ENCODE peak calls at places on chromosomes 7 and 10, in eight cellular contexts. One of them, this sample, is unnamed. For H3K4me1 and H3K36me3, the result is how much of the 10 kb centered on the place peaks cover.

GRCh38 chr7:91342402-91342801 is 78.2 kb downstream of the FZD1 start:
- DNase-seq in endodermal cell: no peak
- DNase-seq in IMR-90: no peak
- DNase-seq in CD4-positive, CD25-positive, alpha-beta regulatory T cell: no peak
- DNase-seq in MM.1S: no peak
- DNase-seq in mesenchymal stem cell: no peak
- DNase-seq in body of pancreas: no peak
- DNase-seq in adrenal gland: no peak
- DNase-seq in this sample: no peak

GRCh38 chr10:72073677-72074412 is 14.5 kb downstream of the SPOCK2 start:
- DNase-seq in endodermal cell: no peak
- DNase-seq in IMR-90: no peak
- DNase-seq in CD4-positive, CD25-positive, alpha-beta regulatory T cell: no peak
- DNase-seq in MM.1S: no peak
- DNase-seq in mesenchymal stem cell: no peak
- DNase-seq in body of pancreas: no peak
- DNase-seq in adrenal gland: no peak
- DNase-seq in this sample: no peak

GRCh38 chr10:24303522-24304310 is 94.8 kb downstream of the KIAA1217 start:
- DNase-seq in endodermal cell: no peak
- DNase-seq in IMR-90: peak
- DNase-seq in CD4-positive, CD25-positive, alpha-beta regulatory T cell: no peak
- DNase-seq in MM.1S: no peak
- DNase-seq in mesenchymal stem cell: no peak
- DNase-seq in body of pancreas: no peak
- DNase-seq in adrenal gland: no peak
- DNase-seq in this sample: no peak

GRCh38 chr7:23458044-23458443 is 12.2 kb downstream of the IGF2BP3 start:
- DNase-seq in endodermal cell: no peak
- DNase-seq in IMR-90: no peak
- DNase-seq in CD4-positive, CD25-positive, alpha-beta regulatory T cell: no peak
- DNase-seq in MM.1S: no peak
- DNase-seq in mesenchymal stem cell: no peak
- DNase-seq in body of pancreas: no peak
- DNase-seq in adrenal gland: no peak
- DNase-seq in this sample: no peak

GRCh38 chr10:46235705-46236536 is 50.9 kb upstream of the ANTXRL start:
- DNase-seq in endodermal cell: peak
- DNase-seq in IMR-90: no peak
- DNase-seq in CD4-positive, CD25-positive, alpha-beta regulatory T cell: no peak
- DNase-seq in MM.1S: no peak
- DNase-seq in mesenchymal stem cell: no peak
- DNase-seq in body of pancreas: no peak
- DNase-seq in adrenal gland: no peak
- DNase-seq in this sample: no peak

GRCh38 chr10:77844713-77845454 is 81.7 kb downstream of the DLG5 start:
- DNase-seq in endodermal cell: no peak
- DNase-seq in IMR-90: peak
- DNase-seq in CD4-positive, CD25-positive, alpha-beta regulatory T cell: no peak
- DNase-seq in MM.1S: no peak
- DNase-seq in mesenchymal stem cell: peak
- DNase-seq in body of pancreas: no peak
- DNase-seq in adrenal gland: peak
- DNase-seq in this sample: no peak

GRCh38 chr7:35530124-35531109 is 164.5 kb downstream of the HERPUD2 start:
- DNase-seq in endodermal cell: no peak
- DNase-seq in IMR-90: no peak
- DNase-seq in CD4-positive, CD25-positive, alpha-beta regulatory T cell: no peak
- DNase-seq in MM.1S: no peak
- DNase-seq in mesenchymal stem cell: no peak
- DNase-seq in body of pancreas: no peak
- DNase-seq in adrenal gland: no peak
- DNase-seq in this sample: no peak

GRCh38 chr10:48767752-48768450 is 83.2 kb downstream of the WDFY4 start:
- DNase-seq in endodermal cell: peak
- DNase-seq in IMR-90: no peak
- DNase-seq in CD4-positive, CD25-positive, alpha-beta regulatory T cell: no peak
- DNase-seq in MM.1S: no peak
- DNase-seq in mesenchymal stem cell: no peak
- DNase-seq in body of pancreas: no peak
- DNase-seq in adrenal gland: no peak
- DNase-seq in this sample: no peak

GRCh38 chr7:149670288-149670687 is 103.1 kb downstream of the ZNF467 start:
- DNase-seq in endodermal cell: no peak
- DNase-seq in IMR-90: peak
- DNase-seq in CD4-positive, CD25-positive, alpha-beta regulatory T cell: no peak
- DNase-seq in MM.1S: no peak
- DNase-seq in mesenchymal stem cell: peak
- DNase-seq in body of pancreas: no peak
- DNase-seq in adrenal gland: peak
- DNase-seq in this sample: no peak

GRCh38 chr10:52523696-52524095 is 209.6 kb downstream of the DKK1 start:
- DNase-seq in endodermal cell: no peak
- DNase-seq in IMR-90: no peak
- DNase-seq in CD4-positive, CD25-positive, alpha-beta regulatory T cell: no peak
- DNase-seq in MM.1S: no peak
- DNase-seq in mesenchymal stem cell: no peak
- DNase-seq in body of pancreas: no peak
- DNase-seq in adrenal gland: no peak
- DNase-seq in this sample: no peak

GRCh38 chr7:25632616-25633015 is 404.3 kb upstream of the NPVF start:
- DNase-seq in endodermal cell: no peak
- DNase-seq in IMR-90: no peak
- DNase-seq in CD4-positive, CD25-positive, alpha-beta regulatory T cell: no peak
- DNase-seq in MM.1S: no peak
- DNase-seq in mesenchymal stem cell: no peak
- DNase-seq in body of pancreas: no peak
- DNase-seq in adrenal gland: no peak
- DNase-seq in this sample: no peak

GRCh38 chr10:49652416-49653385 is 26.8 kb upstream of the C10orf53 start:
- DNase-seq in endodermal cell: peak
- DNase-seq in IMR-90: no peak
- DNase-seq in CD4-positive, CD25-positive, alpha-beta regulatory T cell: no peak
- DNase-seq in MM.1S: no peak
- DNase-seq in mesenchymal stem cell: no peak
- DNase-seq in body of pancreas: no peak
- DNase-seq in adrenal gland: no peak
- DNase-seq in this sample: no peak

DNA sequence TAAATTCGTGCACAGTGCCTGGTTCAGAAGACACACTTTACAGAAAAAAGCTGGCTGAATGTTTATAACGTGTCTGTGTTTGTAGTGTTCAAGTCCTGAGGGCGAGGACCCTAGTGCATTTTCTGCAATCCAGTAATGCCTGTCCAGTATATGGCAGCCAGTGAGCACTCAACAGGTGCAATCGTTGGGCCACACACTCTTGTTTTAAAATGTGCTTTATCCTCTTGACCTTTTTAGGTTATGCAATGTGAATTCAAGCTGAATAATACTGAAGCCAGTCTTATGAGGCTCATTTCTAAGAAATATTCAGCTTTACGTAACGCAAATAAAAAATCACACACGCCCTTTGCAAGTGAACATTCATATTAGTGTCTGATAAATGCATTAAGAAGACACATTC is 775 bp upstream of the MTURN start:
- DNase-seq in endodermal cell: no peak
- DNase-seq in IMR-90: no peak
- DNase-seq in CD4-positive, CD25-positive, alpha-beta regulatory T cell: no peak
- DNase-seq in MM.1S: no peak
- DNase-seq in mesenchymal stem cell: no peak
- DNase-seq in body of pancreas: no peak
- DNase-seq in adrenal gland: no peak
- DNase-seq in this sample: no peak
- H3K4me3 ChIP-seq in endodermal cell: peak
- H3K4me3 ChIP-seq in IMR-90: peak
- H3K4me3 ChIP-seq in CD4-positive, CD25-positive, alpha-beta regulatory T cell: peak
- H3K4me3 ChIP-seq in MM.1S: peak
- H3K4me3 ChIP-seq in mesenchymal stem cell: peak
- H3K4me3 ChIP-seq in body of pancreas: no peak
- H3K4me3 ChIP-seq in adrenal gland: peak
- H3K4me3 ChIP-seq in this sample: peak

GRCh38 chr7:122143376-122143750 is 686 bp downstream of the AASS start:
- DNase-seq in endodermal cell: peak
- DNase-seq in IMR-90: peak
- DNase-seq in CD4-positive, CD25-positive, alpha-beta regulatory T cell: peak
- DNase-seq in MM.1S: peak
- DNase-seq in mesenchymal stem cell: peak
- DNase-seq in body of pancreas: peak
- DNase-seq in adrenal gland: peak
- DNase-seq in this sample: peak

GRCh38 chr7:122143751-122144711 is at the start of gene AASS:
- DNase-seq in endodermal cell: peak
- DNase-seq in IMR-90: peak
- DNase-seq in CD4-positive, CD25-positive, alpha-beta regulatory T cell: peak
- DNase-seq in MM.1S: peak
- DNase-seq in mesenchymal stem cell: peak
- DNase-seq in body of pancreas: peak
- DNase-seq in adrenal gland: peak
- DNase-seq in this sample: peak

GRCh38 chr7:122148878-122149277 is 4.8 kb upstream of the AASS start:
- DNase-seq in endodermal cell: no peak
- DNase-seq in IMR-90: no peak
- DNase-seq in CD4-positive, CD25-positive, alpha-beta regulatory T cell: no peak
- DNase-seq in MM.1S: no peak
- DNase-seq in mesenchymal stem cell: no peak
- DNase-seq in body of pancreas: no peak
- DNase-seq in adrenal gland: no peak
- DNase-seq in this sample: no peak

GRCh38 chr7:122148081-122148480 is 4.0 kb upstream of the AASS start:
- DNase-seq in endodermal cell: no peak
- DNase-seq in IMR-90: no peak
- DNase-seq in CD4-positive, CD25-positive, alpha-beta regulatory T cell: no peak
- DNase-seq in MM.1S: no peak
- DNase-seq in mesenchymal stem cell: no peak
- DNase-seq in body of pancreas: no peak
- DNase-seq in adrenal gland: no peak
- DNase-seq in this sample: no peak

DNA sequence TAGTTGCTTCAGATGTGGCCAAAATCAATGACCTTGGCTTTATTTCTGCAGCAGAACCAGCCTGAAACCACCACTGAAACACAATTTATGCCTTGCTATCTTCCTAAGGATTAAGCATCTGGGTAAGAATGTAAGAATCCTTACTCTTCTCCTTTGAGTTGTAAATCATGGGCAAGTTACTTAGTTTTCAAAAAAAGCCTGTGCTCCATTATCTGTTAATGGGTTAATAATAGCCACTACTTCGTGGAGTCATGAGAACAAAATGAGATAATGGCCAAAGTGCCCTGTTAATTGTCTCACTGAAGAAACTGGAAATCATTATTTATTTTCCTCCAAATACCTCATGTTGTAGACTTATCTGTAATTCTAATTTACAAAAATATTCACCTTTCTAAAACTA is 1.9 kb upstream of the AASS start:
- DNase-seq in endodermal cell: no peak
- DNase-seq in IMR-90: no peak
- DNase-seq in CD4-positive, CD25-positive, alpha-beta regulatory T cell: no peak
- DNase-seq in MM.1S: no peak
- DNase-seq in mesenchymal stem cell: no peak
- DNase-seq in body of pancreas: no peak
- DNase-seq in adrenal gland: no peak
- DNase-seq in this sample: no peak
- H3K4me1 ChIP-seq in endodermal cell: under half
- H3K4me1 ChIP-seq in IMR-90: under half
- H3K4me1 ChIP-seq in CD4-positive, CD25-positive, alpha-beta regulatory T cell: under half
- H3K4me1 ChIP-seq in MM.1S: under half
- H3K4me1 ChIP-seq in mesenchymal stem cell: under half
- H3K4me1 ChIP-seq in body of pancreas: under half
- H3K4me1 ChIP-seq in adrenal gland: under half
- H3K4me1 ChIP-seq in this sample: under half

GRCh38 chr7:71486856-71487628 is 355.1 kb downstream of the GALNT17 start:
- DNase-seq in endodermal cell: no peak
- DNase-seq in IMR-90: no peak
- DNase-seq in CD4-positive, CD25-positive, alpha-beta regulatory T cell: no peak
- DNase-seq in MM.1S: no peak
- DNase-seq in mesenchymal stem cell: peak
- DNase-seq in body of pancreas: no peak
- DNase-seq in adrenal gland: no peak
- DNase-seq in this sample: no peak

GRCh38 chr7:71488308-71488707 is 356.4 kb downstream of the GALNT17 start:
- DNase-seq in endodermal cell: no peak
- DNase-seq in IMR-90: no peak
- DNase-seq in CD4-positive, CD25-positive, alpha-beta regulatory T cell: no peak
- DNase-seq in MM.1S: no peak
- DNase-seq in mesenchymal stem cell: peak
- DNase-seq in body of pancreas: no peak
- DNase-seq in adrenal gland: no peak
- DNase-seq in this sample: no peak

GRCh38 chr7:71486414-71486813 is 354.5 kb downstream of the GALNT17 start:
- DNase-seq in endodermal cell: no peak
- DNase-seq in IMR-90: no peak
- DNase-seq in CD4-positive, CD25-positive, alpha-beta regulatory T cell: no peak
- DNase-seq in MM.1S: no peak
- DNase-seq in mesenchymal stem cell: no peak
- DNase-seq in body of pancreas: no peak
- DNase-seq in adrenal gland: no peak
- DNase-seq in this sample: no peak

GRCh38 chr7:71495828-71496227 is 363.9 kb downstream of the GALNT17 start:
- DNase-seq in endodermal cell: no peak
- DNase-seq in IMR-90: no peak
- DNase-seq in CD4-positive, CD25-positive, alpha-beta regulatory T cell: no peak
- DNase-seq in MM.1S: no peak
- DNase-seq in mesenchymal stem cell: no peak
- DNase-seq in body of pancreas: no peak
- DNase-seq in adrenal gland: no peak
- DNase-seq in this sample: no peak

GRCh38 chr7:71491331-71491730 is 359.4 kb downstream of the GALNT17 start:
- DNase-seq in endodermal cell: no peak
- DNase-seq in IMR-90: no peak
- DNase-seq in CD4-positive, CD25-positive, alpha-beta regulatory T cell: no peak
- DNase-seq in MM.1S: no peak
- DNase-seq in mesenchymal stem cell: no peak
- DNase-seq in body of pancreas: no peak
- DNase-seq in adrenal gland: no peak
- DNase-seq in this sample: no peak
- H3K36me3 ChIP-seq in endodermal cell: half or more
- H3K36me3 ChIP-seq in IMR-90: under half
- H3K36me3 ChIP-seq in CD4-positive, CD25-positive, alpha-beta regulatory T cell: under half
- H3K36me3 ChIP-seq in MM.1S: under half
- H3K36me3 ChIP-seq in mesenchymal stem cell: under half
- H3K36me3 ChIP-seq in body of pancreas: under half
- H3K36me3 ChIP-seq in adrenal gland: under half
- H3K36me3 ChIP-seq in this sample: under half

DNA sequence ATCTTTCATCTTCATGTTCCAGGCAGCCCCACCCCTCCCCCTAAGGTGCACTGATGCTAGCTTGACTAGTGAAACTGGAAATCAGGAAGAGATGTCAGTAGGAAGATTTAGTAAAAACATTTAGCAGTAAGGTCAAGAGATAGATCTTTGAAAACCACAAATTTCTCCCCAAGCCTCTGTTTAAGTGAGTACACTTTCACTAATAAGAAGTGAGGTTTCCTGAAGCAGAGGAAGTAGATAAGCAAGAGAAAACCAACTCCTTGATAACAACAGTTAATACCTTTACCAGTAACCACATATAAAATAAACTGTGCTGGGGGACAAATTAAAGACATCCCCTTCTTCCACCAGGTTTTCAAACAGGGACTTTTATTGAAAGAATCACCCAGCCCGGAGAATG is 537.1 kb upstream of the NRP1 start:
- DNase-seq in endodermal cell: no peak
- DNase-seq in IMR-90: no peak
- DNase-seq in CD4-positive, CD25-positive, alpha-beta regulatory T cell: no peak
- DNase-seq in MM.1S: peak
- DNase-seq in mesenchymal stem cell: no peak
- DNase-seq in body of pancreas: no peak
- DNase-seq in adrenal gland: no peak
- DNase-seq in this sample: no peak
- H3K4me3 ChIP-seq in endodermal cell: no peak
- H3K4me3 ChIP-seq in IMR-90: no peak
- H3K4me3 ChIP-seq in CD4-positive, CD25-positive, alpha-beta regulatory T cell: no peak
- H3K4me3 ChIP-seq in MM.1S: no peak
- H3K4me3 ChIP-seq in mesenchymal stem cell: no peak
- H3K4me3 ChIP-seq in body of pancreas: no peak
- H3K4me3 ChIP-seq in adrenal gland: no peak
- H3K4me3 ChIP-seq in this sample: no peak

This sample was measured in HAP-1.